ENCODE peak calls at places on chromosomes 16 and 17, in nine cellular contexts. Y is A549; G is activated T-helper 9 cell treated with anti-CD3 and anti-CD28 coated beads, Interleukin-2, amount 50 U/mL, for 16 hours; I is NCI-H1092 treated with DMSO at 0.1 percent for 48 hours; P is HTR-8/SVneo; C is KG1; H is ACHN; A is kidney tubule cell; Z is activated CD4-positive, alpha-beta T cell treated with anti-CD3 and anti-CD28 coated beads for 36 hours. W is an unnamed sample.

GRCh38 chr17:71975331-71975801 is 145.5 kb upstream of the SOX9 start:
- DNase-seq in I (no peak), Y (no peak), A (no peak), P (peak; percentile 37), G (no peak), Z (no peak), H (no peak), C (no peak), W (peak; percentile 66)

GRCh38 chr16:6016530-6017184 is 919.1 kb upstream of the EEF2KMT start:
- DNase-seq in C (no peak), Y (peak; percentile 46), I (no peak), P (peak; percentile 4), G (no peak), A (peak; percentile 58), H (peak; percentile 79), Z (no peak), W (peak; percentile 14)

GRCh38 chr16:82059161-82059982 is 24.3 kb downstream of the HSD17B2 start:
- DNase-seq in G (no peak), P (no peak), A (no peak), H (no peak), C (no peak), I (no peak), Z (no peak), Y (no peak), W (no peak)

GRCh38 chr16:66510298-66510697 is 39.6 kb downstream of the TK2 start:
- DNase-seq in G (no peak), Z (no peak), I (no peak), C (no peak), A (no peak), H (no peak), Y (no peak), P (no peak), W (no peak)

GRCh38 chr17:39231587-39232551 is 6.1 kb upstream of the STAC2 start:
- DNase-seq in G (peak; percentile 36), I (no peak), Y (peak; percentile 50), P (peak; percentile 65), H (peak; percentile 40), A (no peak), C (peak; percentile 14), Z (peak; percentile 78), W (no peak)

GRCh38 chr16:65875362-65876199 is 490.9 kb upstream of the CDH5 start:
- DNase-seq in I (no peak), Z (no peak), A (no peak), P (no peak), C (no peak), H (no peak), Y (no peak), G (no peak), W (no peak)

GRCh38 chr17:66091440-66092080 is 100.4 kb downstream of the CEP112 start:
- DNase-seq in P (no peak), Y (no peak), A (no peak), Z (no peak), I (no peak), C (no peak), G (no peak), H (no peak), W (no peak)

GRCh38 chr16:76729525-76729924 is 452.3 kb downstream of the CNTNAP4 start:
- DNase-seq in Z (no peak), Y (no peak), G (no peak), A (peak; percentile 41), I (no peak), C (no peak), P (no peak), H (no peak), W (peak; percentile 34)

W was measured in mammary epithelial cell.